ENCODE peak calls at places on chromosomes 11 and 22, in ten cellular contexts. E is astrocyte, F is neuronal stem cell, R is putamen, D is small intestine, T is HTR-8/SVneo, S is HFF-Myc, L is epithelial cell of esophagus, U is HCT116, Y is fibroblast of the aortic adventitia. J is an unnamed sample.

GRCh38 chr11:10930961-10931760 is 73.3 kb upstream of the ZBED5 start:
- DNase-seq in E (peak), F (peak), R (peak), D (peak), T (peak), S (no peak), L (peak), U (no peak), Y (peak), J (peak)

GRCh38 chr11:94909371-94909820 is 64.0 kb downstream of the CWC15 start:
- DNase-seq in E (peak), F (no peak), R (no peak), D (no peak), T (no peak), S (no peak), L (no peak), U (no peak), Y (no peak), J (no peak)

GRCh38 chr22:27879923-27880322 is 39.1 kb downstream of the PITPNB start:
- DNase-seq in E (peak), F (no peak), R (no peak), D (no peak), T (peak), S (no peak), L (peak), U (peak), Y (peak), J (peak)

GRCh38 chr22:20857247-20857643 is 1.4 kb downstream of the PI4KA start:
- DNase-seq in E (no peak), F (no peak), R (no peak), D (no peak), T (no peak), S (no peak), L (no peak), U (no peak), Y (peak), J (no peak)

GRCh38 chr11:29452131-29452530 is 564.7 kb downstream of the KCNA4 start:
- DNase-seq in E (peak), F (no peak), R (no peak), D (no peak), T (no peak), S (no peak), L (peak), U (no peak), Y (peak), J (no peak)

GRCh38 chr22:38203090-38203810 is 1.5 kb downstream of the MAFF start:
- DNase-seq in E (no peak), F (no peak), R (no peak), D (peak), T (no peak), S (no peak), L (peak), U (no peak), Y (peak), J (peak)

GRCh38 chr22:50620861-50621490 is 7.0 kb downstream of the ARSA start:
- DNase-seq in E (no peak), F (no peak), R (peak), D (peak), T (no peak), S (no peak), L (no peak), U (no peak), Y (no peak), J (no peak)

GRCh38 chr11:35662061-35662648 is 420 bp upstream of the TRIM44 start:
- DNase-seq in E (no peak), F (no peak), R (peak), D (no peak), T (no peak), S (no peak), L (peak), U (no peak), Y (no peak), J (no peak)

GRCh38 chr22:37167176-37167980 is 17.7 kb upstream of the IL2RB start:
- DNase-seq in E (no peak), F (no peak), R (no peak), D (no peak), T (no peak), S (no peak), L (no peak), U (no peak), Y (no peak), J (no peak)

GRCh38 chr11:117836077-117836960 is 11.8 kb upstream of the FXYD2 start:
- DNase-seq in E (no peak), F (no peak), R (no peak), D (no peak), T (no peak), S (no peak), L (no peak), U (no peak), Y (no peak), J (no peak)

GRCh38 chr11:3382613-3383275 is 3.8 kb upstream of the ZNF195 start:
- DNase-seq in E (no peak), F (no peak), R (no peak), D (peak), T (no peak), S (no peak), L (no peak), U (no peak), Y (no peak), J (no peak)

GRCh38 chr11:96086111-96086510 is 162.2 kb upstream of the MTMR2 start:
- DNase-seq in E (no peak), F (no peak), R (no peak), D (no peak), T (no peak), S (no peak), L (no peak), U (no peak), Y (no peak), J (no peak)

GRCh38 chr11:118658372-118659313 is 20.8 kb downstream of the TREH start:
- DNase-seq in E (no peak), F (no peak), R (no peak), D (no peak), T (no peak), S (no peak), L (no peak), U (no peak), Y (no peak), J (no peak)

GRCh38 chr11:61917357-61918109 is at the start of gene RAB3IL1:
- DNase-seq in E (no peak), F (peak), R (peak), D (peak), T (peak), S (peak), L (no peak), U (no peak), Y (peak), J (peak)

GRCh38 chr11:46381836-46382643 is 571 bp downstream of the MDK start:
- DNase-seq in E (no peak), F (no peak), R (no peak), D (peak), T (no peak), S (no peak), L (no peak), U (no peak), Y (no peak), J (peak)

GRCh38 chr11:2220173-2220771 is 48.7 kb upstream of the TH start:
- DNase-seq in E (no peak), F (no peak), R (no peak), D (no peak), T (no peak), S (no peak), L (no peak), U (no peak), Y (no peak), J (no peak)

GRCh38 chr11:15968461-15969130 is 387.8 kb downstream of the SOX6 start:
- DNase-seq in E (no peak), F (no peak), R (peak), D (peak), T (no peak), S (no peak), L (peak), U (no peak), Y (no peak), J (peak)

GRCh38 chr11:32615422-32615821 is 31.8 kb downstream of the EIF3M start:
- DNase-seq in E (no peak), F (no peak), R (no peak), D (no peak), T (no peak), S (no peak), L (peak), U (no peak), Y (peak), J (peak)

GRCh38 chr11:1797391-1798125 is 33.8 kb upstream of the CTSD start:
- DNase-seq in E (no peak), F (no peak), R (no peak), D (no peak), T (no peak), S (no peak), L (no peak), U (no peak), Y (no peak), J (no peak)

GRCh38 chr11:75543808-75544207 is 18.1 kb upstream of the GDPD5 start:
- DNase-seq in E (no peak), F (no peak), R (no peak), D (no peak), T (no peak), S (no peak), L (no peak), U (no peak), Y (no peak), J (no peak)

GRCh38 chr11:57216463-57216862 is 20.6 kb downstream of the APLNR start:
- DNase-seq in E (no peak), F (no peak), R (no peak), D (no peak), T (no peak), S (no peak), L (no peak), U (no peak), Y (no peak), J (no peak)

GRCh38 chr22:29030618-29031235 is 30.9 kb downstream of the C22orf31 start:
- DNase-seq in E (peak), F (peak), R (peak), D (peak), T (peak), S (peak), L (peak), U (peak), Y (peak), J (peak)

GRCh38 chr22:50271519-50271970 is 1.4 kb upstream of the MAPK11 start:
- DNase-seq in E (no peak), F (peak), R (peak), D (peak), T (no peak), S (no peak), L (peak), U (no peak), Y (peak), J (peak)

GRCh38 chr11:72454791-72455190 is 20.5 kb upstream of the CLPB start:
- DNase-seq in E (no peak), F (no peak), R (no peak), D (no peak), T (no peak), S (no peak), L (no peak), U (no peak), Y (no peak), J (no peak)

GRCh38 chr11:64181506-64182411 is 4.2 kb upstream of the STIP1 start:
- DNase-seq in E (peak), F (no peak), R (peak), D (peak), T (peak), S (peak), L (peak), U (peak), Y (peak), J (peak)

GRCh38 chr11:102186836-102187235 is 76.6 kb downstream of the YAP1 start:
- DNase-seq in E (no peak), F (peak), R (no peak), D (no peak), T (no peak), S (peak), L (no peak), U (no peak), Y (peak), J (peak)

GRCh38 chr22:19728836-19729235 is 5.5 kb downstream of the GP1BB start:
- DNase-seq in E (no peak), F (no peak), R (no peak), D (no peak), T (no peak), S (no peak), L (no peak), U (no peak), Y (no peak), J (no peak)

GRCh38 chr11:85540181-85540580 is 87.0 kb downstream of the DLG2 start:
- DNase-seq in E (no peak), F (no peak), R (no peak), D (no peak), T (no peak), S (no peak), L (no peak), U (no peak), Y (no peak), J (no peak)

GRCh38 chr11:76190376-76190775 is 15.9 kb downstream of the WNT11 start:
- DNase-seq in E (peak), F (no peak), R (no peak), D (no peak), T (no peak), S (peak), L (no peak), U (no peak), Y (no peak), J (peak)

GRCh38 chr22:40732996-40733292 is 53.7 kb downstream of the MCHR1 start:
- DNase-seq in E (no peak), F (no peak), R (no peak), D (no peak), T (no peak), S (no peak), L (no peak), U (no peak), Y (no peak), J (no peak)

GRCh38 chr11:59463176-59463575 is 6.4 kb downstream of the OR4D6 start:
- DNase-seq in E (no peak), F (no peak), R (no peak), D (no peak), T (no peak), S (no peak), L (no peak), U (no peak), Y (peak), J (peak)